ENCODE peak calls at places on chromosomes 1 and 21, in seven cellular contexts. D, G, L, F, K, W and O are unnamed samples.

GRCh38 chr1:29234471-29234870 is 1.9 kb upstream of the PTPRU start:
- DNase-seq in D (no peak), G (no peak), L (no peak), F (no peak), K (no peak), W (no peak), O (peak; percentile 27)

GRCh38 chr1:147771216-147772125 is 11.1 kb upstream of the GJA5 start:
- DNase-seq in D (no peak), G (no peak), L (no peak), F (no peak), K (no peak), W (no peak), O (no peak)

GRCh38 chr1:222554177-222554576 is 6.3 kb upstream of the HHIPL2 start:
- DNase-seq in D (no peak), G (no peak), L (no peak), F (no peak), K (no peak), W (no peak), O (no peak)

GRCh38 chr21:15224346-15225086 is 159.7 kb upstream of the NRIP1 start:
- DNase-seq in D (no peak), G (no peak), L (no peak), F (no peak), K (no peak), W (peak; percentile 94), O (no peak)

GRCh38 chr1:192512426-192513125 is 63.0 kb upstream of the RGS1 start:
- DNase-seq in D (no peak), G (no peak), L (no peak), F (no peak), K (no peak), W (peak; percentile 61), O (no peak)

GRCh38 chr21:44992608-44993031 is 52.8 kb downstream of the SLX9 start:
- DNase-seq in D (no peak), G (no peak), L (no peak), F (no peak), K (no peak), W (no peak), O (no peak)

GRCh38 chr1:39609618-39610331 is 29.7 kb downstream of the HEYL start:
- DNase-seq in D (peak; percentile 67), G (peak; percentile 93), L (peak; percentile 93), F (peak; percentile 65), K (peak; percentile 72), W (peak; percentile 27), O (peak; percentile 58)

GRCh38 chr21:45971487-45972352 is 9.8 kb upstream of the COL6A1 start:
- DNase-seq in D (no peak), G (no peak), L (peak; percentile 32), F (peak; percentile 92), K (peak; percentile 67), W (peak; percentile 56), O (no peak)

GRCh38 chr1:237901284-237901870 is 10.7 kb upstream of the ZP4 start:
- DNase-seq in D (no peak), G (peak; percentile 55), L (peak; percentile 81), F (peak; percentile 44), K (peak; percentile 46), W (peak; percentile 34), O (peak; percentile 16)

GRCh38 chr1:8540266-8540926 is 222.5 kb downstream of the SLC45A1 start:
- DNase-seq in D (no peak), G (no peak), L (no peak), F (no peak), K (no peak), W (peak; percentile 65), O (no peak)

GRCh38 chr1:199272107-199272506 is 633.3 kb downstream of the PTPRC start:
- DNase-seq in D (no peak), G (no peak), L (no peak), F (no peak), K (peak; percentile 8), W (peak; percentile 97), O (no peak)
- H2AFZ ChIP-seq in D (no peak overlapping the region), G (no peak overlapping the region), L (no peak overlapping the region), F (peak overlapping the region; percentile 31), K (no peak overlapping the region), W (no peak overlapping the region), O (no peak overlapping the region)

GRCh38 chr1:109975718-109976117 is 8.8 kb upstream of the AHCYL1 start:
- DNase-seq in D (no peak), G (no peak), L (no peak), F (no peak), K (no peak), W (peak; percentile 91), O (no peak)

GRCh38 chr1:109969430-109969829 is 15.1 kb upstream of the AHCYL1 start:
- DNase-seq in D (no peak), G (no peak), L (no peak), F (no peak), K (no peak), W (peak; percentile 72), O (no peak)

GRCh38 chr1:109971559-109971958 is 13.0 kb upstream of the AHCYL1 start:
- DNase-seq in D (no peak), G (no peak), L (no peak), F (no peak), K (no peak), W (no peak), O (no peak)

GRCh38 chr1:109969907-109970306 is 14.7 kb upstream of the AHCYL1 start:
- DNase-seq in D (no peak), G (no peak), L (no peak), F (no peak), K (no peak), W (no peak), O (no peak)
- H3K27ac ChIP-seq in D (no peak overlapping the region), G (no peak overlapping the region), L (no peak overlapping the region), F (no peak overlapping the region), K (no peak overlapping the region), W (no peak overlapping the region), O (no peak overlapping the region)

GRCh38 chr1:159229486-159229885 is 24.8 kb downstream of the ACKR1 start:
- DNase-seq in D (no peak), G (no peak), L (no peak), F (peak; percentile 62), K (no peak), W (no peak), O (no peak)

GRCh38 chr1:159228554-159228953 is 23.9 kb downstream of the ACKR1 start:
- DNase-seq in D (no peak), G (no peak), L (no peak), F (no peak), K (no peak), W (no peak), O (no peak)

GRCh38 chr1:159229896-159230295 is 25.2 kb downstream of the ACKR1 start:
- DNase-seq in D (no peak), G (no peak), L (no peak), F (no peak), K (no peak), W (peak; percentile 3), O (no peak)
- H2AFZ ChIP-seq in D (no peak overlapping the region), G (no peak overlapping the region), L (peak overlapping the region; percentile 69), F (no peak overlapping the region), K (no peak overlapping the region), W (no peak overlapping the region), O (no peak overlapping the region)

DNA sequence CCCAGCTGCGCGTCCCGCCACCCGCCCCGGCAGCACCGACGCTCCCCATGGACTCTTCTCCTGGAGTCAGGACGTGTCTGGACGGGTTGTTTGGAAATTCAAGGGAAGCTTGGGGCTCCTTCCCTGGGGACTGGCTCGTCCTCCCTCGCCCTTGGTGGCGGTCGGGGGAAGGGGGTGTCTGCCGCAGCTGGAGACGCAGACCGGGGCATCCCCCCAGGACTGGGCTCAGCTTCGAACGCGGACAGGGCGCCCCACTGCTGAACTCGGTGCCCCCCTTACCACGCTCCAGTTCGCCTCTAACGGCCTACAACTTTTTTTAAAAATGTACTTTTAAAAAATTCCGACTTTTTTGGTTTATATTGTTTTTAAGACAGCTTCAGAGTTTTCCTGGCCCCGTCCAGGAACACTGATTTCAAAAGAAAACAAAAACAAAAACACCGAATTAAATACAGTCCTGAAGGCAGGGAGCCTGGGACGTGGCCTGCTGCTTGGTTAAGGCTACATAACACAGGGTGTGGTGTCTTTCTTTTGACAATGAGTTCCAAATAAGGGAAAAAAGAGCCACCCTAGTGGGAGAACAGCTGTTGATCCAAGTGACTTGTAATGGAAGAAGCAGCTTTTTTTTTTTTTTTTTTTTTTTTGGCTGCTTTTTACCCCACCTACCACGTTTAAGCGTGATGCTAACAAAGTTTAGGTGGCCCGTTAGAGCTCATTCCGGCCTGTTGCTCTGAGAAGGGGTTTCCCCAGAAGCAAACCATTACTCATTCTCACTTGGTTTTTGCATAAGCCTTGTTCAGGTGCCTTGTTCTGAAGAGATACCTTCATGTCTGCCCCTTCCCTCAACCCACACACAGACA is 862 bp upstream of the DIPK1A start:
- DNase-seq in D (peak; percentile 15), G (peak; percentile 57), L (peak; percentile 78), F (peak; percentile 25), K (peak; percentile 43), W (peak; percentile 80), O (peak; percentile 93)
- H3K27ac ChIP-seq in D (peak overlapping the region; percentile 64), G (no peak overlapping the region), L (peak overlapping the region; percentile 30), F (peak overlapping the region; percentile 46), K (peak overlapping the region; percentile 98), W (peak overlapping the region; percentile 88), O (peak overlapping the region; percentile 92)

GRCh38 chr1:6961289-6961688 is 176.0 kb downstream of the CAMTA1 start:
- DNase-seq in D (no peak), G (no peak), L (no peak), F (no peak), K (no peak), W (no peak), O (no peak)

GRCh38 chr1:6960291-6960758 is 175.1 kb downstream of the CAMTA1 start:
- DNase-seq in D (no peak), G (no peak), L (no peak), F (peak; percentile 58), K (peak; percentile 38), W (peak; percentile 63), O (no peak)

GRCh38 chr1:6962956-6963915 is 178.0 kb downstream of the CAMTA1 start:
- DNase-seq in D (peak; percentile 97), G (peak; percentile 99), L (peak; percentile 99), F (peak; percentile 69), K (peak; percentile 63), W (peak; percentile 18), O (peak; percentile 58)

GRCh38 chr1:6961905-6962304 is 176.7 kb downstream of the CAMTA1 start:
- DNase-seq in D (peak; percentile 61), G (no peak), L (peak; percentile 57), F (no peak), K (no peak), W (no peak), O (no peak)

DNA sequence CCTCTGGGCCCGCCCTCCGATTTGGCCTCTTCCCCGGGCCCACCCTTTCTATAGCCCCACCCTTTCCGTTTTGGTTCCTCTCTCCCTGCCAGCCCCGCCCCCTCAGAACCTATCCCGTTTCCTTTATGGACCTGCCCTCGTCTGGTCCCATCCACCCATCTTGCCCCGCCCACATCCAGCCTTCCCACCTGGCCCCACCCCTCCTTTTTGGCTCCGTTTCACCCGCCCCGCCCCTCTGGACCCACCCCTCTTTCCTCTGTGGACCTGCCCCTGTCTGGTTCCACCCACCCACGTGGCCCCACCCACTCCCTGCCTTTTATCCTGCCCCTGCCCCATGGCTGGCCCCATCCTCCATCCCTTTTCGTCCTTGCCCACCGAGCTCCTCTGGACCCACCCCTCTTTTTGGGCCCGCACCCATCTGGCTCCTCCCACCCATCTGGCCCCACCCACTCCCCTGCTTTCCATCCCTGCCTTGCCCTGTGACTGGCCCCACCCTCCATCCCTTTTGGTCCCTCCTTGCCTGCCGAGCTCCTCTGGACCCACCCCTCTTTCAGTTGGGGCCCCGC is 177.2 kb downstream of the CAMTA1 start:
- DNase-seq in D (no peak), G (no peak), L (peak; percentile 99), F (peak; percentile 50), K (peak; percentile 60), W (peak; percentile 21), O (peak; percentile 66)
- H2AFZ ChIP-seq in D (no peak overlapping the region), G (no peak overlapping the region), L (no peak overlapping the region), F (no peak overlapping the region), K (no peak overlapping the region), W (no peak overlapping the region), O (peak overlapping the region; percentile 68)

GRCh38 chr1:937521-937920 is 13.8 kb downstream of the SAMD11 start:
- DNase-seq in D (no peak), G (no peak), L (no peak), F (no peak), K (no peak), W (no peak), O (no peak)
- H3K27ac ChIP-seq in D (no peak overlapping the region), G (no peak overlapping the region), L (no peak overlapping the region), F (no peak overlapping the region), K (no peak overlapping the region), W (no peak overlapping the region), O (no peak overlapping the region)